ENCODE peak calls at places on chromosomes 1 and 21, in six cellular contexts. B, Q, N, W, F and H are unnamed samples.
A peak's percentile ranks its signal among the peaks of the same experiment; 100 is the strongest.

GRCh38 chr1:62977321-62977720 is 193.4 kb downstream of the ATG4C start:
- DNase-seq in W (no peak), F (no peak), B (no peak), N (no peak), Q (no peak), H (no peak)

GRCh38 chr1:2101531-2101930 is 51.3 kb downstream of the PRKCZ start:
- DNase-seq in Q (no peak), F (no peak), N (no peak), B (no peak), W (no peak), H (no peak)

GRCh38 chr1:20684651-20685050 is 23.5 kb upstream of the DDOST start:
- DNase-seq in Q (no peak), N (no peak), B (no peak), W (no peak), F (no peak), H (no peak)

GRCh38 chr1:15685820-15686219 is 1.7 kb downstream of the PLEKHM2 start:
- DNase-seq in N (no peak), Q (no peak), F (no peak), B (no peak), W (no peak), H (no peak)

GRCh38 chr1:5975133-5975880 is 16.9 kb downstream of the NPHP4 start:
- DNase-seq in F (peak; percentile 34), Q (peak; percentile 85), N (peak; percentile 62), W (peak; percentile 74), B (no peak), H (no peak)

GRCh38 chr1:158945061-158945460 is 13.7 kb downstream of the PYHIN1 start:
- DNase-seq in B (no peak), W (no peak), N (no peak), Q (no peak), F (no peak), H (no peak)

GRCh38 chr1:55213029-55213884 is 1.9 kb downstream of the USP24 start:
- DNase-seq in F (peak; percentile 24), W (peak; percentile 49), N (no peak), B (no peak), Q (no peak), H (no peak)

GRCh38 chr1:203475012-203475981 is at the start of gene PRELP:
- DNase-seq in B (peak; percentile 38), F (no peak), W (peak; percentile 65), N (peak; percentile 82), Q (no peak), H (no peak)

GRCh38 chr1:208332774-208333126 is 88.6 kb upstream of the PLXNA2 start:
- DNase-seq in N (no peak), W (no peak), Q (no peak), B (no peak), F (no peak), H (no peak)

GRCh38 chr1:215399787-215400186 is 167.3 kb upstream of the KCTD3 start:
- DNase-seq in W (no peak), F (no peak), Q (no peak), B (no peak), N (no peak), H (no peak)

GRCh38 chr1:921011-921837 is 2.5 kb upstream of the SAMD11 start:
- DNase-seq in F (peak; percentile 42), N (peak; percentile 79), Q (peak; percentile 69), W (peak; percentile 71), B (peak; percentile 29), H (no peak)

GRCh38 chr1:61641578-61642336 is 83.2 kb downstream of the TM2D1 start:
- DNase-seq in B (peak; percentile 45), N (peak; percentile 62), Q (peak; percentile 12), F (peak; percentile 62), W (peak; percentile 82), H (no peak)

GRCh38 chr1:203448521-203449061 is 27.0 kb upstream of the PRELP start:
- DNase-seq in W (peak; percentile 56), B (no peak), Q (no peak), F (no peak), N (peak; percentile 68), H (no peak)

GRCh38 chr1:163308811-163309210 is 12.9 kb upstream of the NUF2 start:
- DNase-seq in B (no peak), F (no peak), W (no peak), N (peak; percentile 16), Q (no peak), H (no peak)

GRCh38 chr1:224735159-224735558 is 119.0 kb downstream of the CNIH3 start:
- DNase-seq in Q (no peak), W (no peak), N (no peak), B (no peak), F (no peak), H (no peak)

GRCh38 chr1:15515026-15515663 is 8.9 kb downstream of the CASP9 start:
- DNase-seq in N (no peak), B (no peak), Q (no peak), F (no peak), W (peak; percentile 6), H (no peak)

GRCh38 chr1:66445492-66446181 is 88.3 kb upstream of the SGIP1 start:
- DNase-seq in Q (peak; percentile 30), W (peak; percentile 84), B (no peak), F (no peak), N (no peak), H (peak; percentile 19)

GRCh38 chr21:26719750-26720149 is 125.5 kb downstream of the ADAMTS1 start:
- DNase-seq in W (no peak), N (no peak), Q (no peak), B (no peak), F (no peak), H (no peak)

GRCh38 chr1:43206721-43207228 is 34.6 kb downstream of the CFAP57 start:
- DNase-seq in N (peak; percentile 100), F (no peak), Q (no peak), W (no peak), B (peak; percentile 79), H (no peak)

GRCh38 chr1:155293086-155293749 is 8.0 kb downstream of the PKLR start:
- DNase-seq in Q (no peak), W (no peak), N (no peak), F (no peak), B (no peak), H (no peak)